ENCODE peak calls at places on chromosomes 5 and 9, in eight cellular contexts. D is NCI-H2107; Q is amniotic epithelial cell; G is SJSA1; N is AG08396; T is T-cell; M is CD4-positive, alpha-beta T cell; V is HEK293T. Z is an unnamed sample.
A peak's percentile ranks its signal among the peaks of the same experiment; 100 is the strongest.

GRCh38 chr9:115673599-115673998 is 480.0 kb upstream of the PAPPA start:
- DNase-seq in G (no peak), N (peak; percentile 8), V (no peak), T (no peak), D (no peak), M (no peak), Q (peak; percentile 84), Z (no peak)

GRCh38 chr5:79973511-79973910 is 17.6 kb downstream of the MTX3 start:
- DNase-seq in G (peak; percentile 77), N (no peak), Q (no peak), T (no peak), V (no peak), D (no peak), M (no peak), Z (no peak)

GRCh38 chr9:70409800-70410199 is 4.7 kb downstream of the KLF9 start:
- DNase-seq in G (no peak), V (no peak), M (no peak), T (no peak), Q (no peak), D (no peak), N (no peak), Z (no peak)

GRCh38 chr5:38751103-38751502 is 94.7 kb upstream of the OSMR start:
- DNase-seq in Q (peak; percentile 69), V (peak; percentile 19), D (no peak), M (no peak), T (no peak), N (no peak), G (no peak), Z (no peak)

GRCh38 chr5:1865486-1865885 is 17.2 kb downstream of the IRX4 start:
- DNase-seq in Q (no peak), D (no peak), T (no peak), G (no peak), N (no peak), M (no peak), V (no peak), Z (no peak)

GRCh38 chr9:13952906-13953305 is 361.0 kb downstream of the NFIB start:
- DNase-seq in D (peak; percentile 85), T (no peak), G (no peak), Q (no peak), V (no peak), M (no peak), N (no peak), Z (no peak)

GRCh38 chr9:74662616-74663015 is 165.5 kb downstream of the RORB start:
- DNase-seq in M (no peak), V (no peak), Q (peak; percentile 32), D (no peak), T (no peak), N (no peak), G (no peak), Z (no peak)

GRCh38 chr5:123559434-123559775 is 47.4 kb downstream of the CSNK1G3 start:
- DNase-seq in D (no peak), T (no peak), V (no peak), M (no peak), Q (no peak), N (no peak), G (no peak), Z (no peak)

GRCh38 chr5:760363-761205 is 23.9 kb downstream of the ZDHHC11B start:
- DNase-seq in V (no peak), T (no peak), G (peak; percentile 63), D (no peak), M (no peak), N (no peak), Q (no peak), Z (peak; percentile 49)

GRCh38 chr9:28539432-28539831 is 966.2 kb upstream of the C9orf72 start:
- DNase-seq in N (no peak), G (no peak), D (no peak), M (no peak), T (no peak), V (no peak), Q (no peak), Z (no peak)

GRCh38 chr9:69249337-69249736 is 75.3 kb downstream of the TJP2 start:
- DNase-seq in Q (no peak), N (no peak), D (no peak), V (no peak), G (no peak), T (no peak), M (no peak), Z (no peak)

GRCh38 chr9:36893911-36894310 is 140.2 kb downstream of the PAX5 start:
- DNase-seq in N (no peak), V (no peak), Q (no peak), G (no peak), D (no peak), T (no peak), M (no peak), Z (no peak)

GRCh38 chr9:72680593-72681317 is 159.3 kb downstream of the TMC1 start:
- DNase-seq in G (no peak), T (no peak), N (no peak), M (no peak), V (no peak), D (no peak), Q (no peak), Z (no peak)

GRCh38 chr5:123036391-123037103 is at the start of gene PPIC:
- DNase-seq in T (no peak), G (peak; percentile 95), Q (peak; percentile 68), D (no peak), N (peak; percentile 98), V (peak; percentile 89), M (no peak), Z (peak; percentile 76)

GRCh38 chr5:6659941-6660684 is 26.9 kb downstream of the SRD5A1 start:
- DNase-seq in Q (no peak), V (no peak), T (no peak), M (no peak), D (no peak), G (no peak), N (no peak), Z (no peak)

GRCh38 chr9:136546697-136547481 is 1.0 kb upstream of the NOTCH1 start:
- DNase-seq in M (peak; percentile 55), T (no peak), N (peak; percentile 58), D (no peak), Q (peak; percentile 79), G (no peak), V (no peak), Z (no peak)

GRCh38 chr5:123719004-123719403 is 207.0 kb downstream of the CSNK1G3 start:
- DNase-seq in G (no peak), T (no peak), M (no peak), V (no peak), Q (no peak), D (no peak), N (no peak), Z (no peak)

GRCh38 chr5:156155638-156156037 is 171.3 kb upstream of the SGCD start:
- DNase-seq in T (no peak), N (no peak), D (no peak), G (no peak), V (no peak), Q (no peak), M (no peak), Z (no peak)

GRCh38 chr5:107330903-107331302 is 339.8 kb downstream of the EFNA5 start:
- DNase-seq in D (no peak), T (no peak), V (no peak), Q (peak; percentile 61), M (no peak), N (no peak), G (no peak), Z (no peak)

GRCh38 chr5:133981714-133982113 is 13.3 kb upstream of the C5orf15 start:
- DNase-seq in T (no peak), N (no peak), Q (no peak), M (no peak), D (no peak), G (no peak), V (peak; percentile 12), Z (no peak)

Z was measured in 8988T.